ENCODE peak calls at places on chromosomes 6 and 20, in eight cellular contexts. A, C, H, E, G, J, X and Q are unnamed samples.

GRCh38 chr20:34703573-34704176 is 469 bp upstream of the TP53INP2 start:
- DNase-seq in A (no peak), C (no peak), H (no peak), E (peak), G (no peak), J (peak), X (no peak), Q (peak)

GRCh38 chr20:48904566-48905321 is 16.8 kb upstream of the ARFGEF2 start:
- DNase-seq in A (peak), C (no peak), H (peak), E (peak), G (peak), J (peak), X (no peak), Q (peak)

GRCh38 chr6:6193221-6193745 is 127.2 kb downstream of the F13A1 start:
- DNase-seq in A (no peak), C (no peak), H (no peak), E (no peak), G (no peak), J (no peak), X (no peak), Q (no peak)

GRCh38 chr20:2451939-2452732 is 18.5 kb downstream of the SNRPB start:
- DNase-seq in A (peak), C (no peak), H (peak), E (peak), G (peak), J (peak), X (peak), Q (peak)

GRCh38 chr20:1122388-1123315 is 4.2 kb downstream of the PSMF1 start:
- DNase-seq in A (no peak), C (no peak), H (no peak), E (peak), G (peak), J (peak), X (peak), Q (peak)

GRCh38 chr20:48667481-48667880 is 160.3 kb downstream of the PREX1 start:
- DNase-seq in A (no peak), C (no peak), H (no peak), E (no peak), G (no peak), J (no peak), X (no peak), Q (no peak)

GRCh38 chr6:37538107-37538506 is 38.4 kb upstream of the CCDC167 start:
- DNase-seq in A (no peak), C (no peak), H (peak), E (no peak), G (no peak), J (peak), X (no peak), Q (no peak)

GRCh38 chr20:32789896-32790750 is 27.9 kb downstream of the DNMT3B start:
- DNase-seq in A (peak), C (peak), H (no peak), E (peak), G (peak), J (peak), X (peak), Q (peak)

GRCh38 chr20:51083447-51083846 is 60.5 kb upstream of the KCNG1 start:
- DNase-seq in A (no peak), C (no peak), H (no peak), E (no peak), G (no peak), J (no peak), X (no peak), Q (no peak)

GRCh38 chr6:128963561-128963960 is 80.6 kb downstream of the LAMA2 start:
- DNase-seq in A (no peak), C (no peak), H (no peak), E (no peak), G (no peak), J (no peak), X (no peak), Q (no peak)

GRCh38 chr20:20010639-20011500 is 6.3 kb upstream of the NAA20 start:
- DNase-seq in A (no peak), C (no peak), H (no peak), E (no peak), G (no peak), J (no peak), X (no peak), Q (no peak)

GRCh38 chr20:24762371-24762770 is 186.7 kb upstream of the CST7 start:
- DNase-seq in A (no peak), C (no peak), H (no peak), E (no peak), G (no peak), J (no peak), X (no peak), Q (no peak)

GRCh38 chr6:5695260-5696245 is 311.2 kb downstream of the NRN1 start:
- DNase-seq in A (no peak), C (no peak), H (no peak), E (peak), G (no peak), J (no peak), X (no peak), Q (peak)

GRCh38 chr20:62164879-62165761 is 17.7 kb upstream of the MTG2 start:
- DNase-seq in A (no peak), C (no peak), H (no peak), E (no peak), G (no peak), J (no peak), X (no peak), Q (no peak)

GRCh38 chr6:105892577-105893262 is 193.4 kb upstream of the PRDM1 start:
- DNase-seq in A (no peak), C (no peak), H (no peak), E (no peak), G (no peak), J (no peak), X (no peak), Q (no peak)

GRCh38 chr20:58619847-58620431 is 31.1 kb upstream of the STX16 start:
- DNase-seq in A (no peak), C (no peak), H (peak), E (no peak), G (no peak), J (no peak), X (no peak), Q (no peak)

GRCh38 chr6:25144919-25145318 is 134.3 kb upstream of the CARMIL1 start:
- DNase-seq in A (no peak), C (no peak), H (no peak), E (no peak), G (no peak), J (no peak), X (no peak), Q (no peak)

GRCh38 chr20:39395478-39396291 is 433.5 kb downstream of the DHX35 start:
- DNase-seq in A (peak), C (no peak), H (no peak), E (no peak), G (no peak), J (no peak), X (no peak), Q (no peak)

GRCh38 chr6:130032758-130033323 is 14.5 kb downstream of the L3MBTL3 start:
- DNase-seq in A (no peak), C (no peak), H (no peak), E (no peak), G (no peak), J (no peak), X (no peak), Q (no peak)

GRCh38 chr6:65113581-65113980 is 593.4 kb downstream of the EYS start:
- DNase-seq in A (no peak), C (no peak), H (no peak), E (no peak), G (no peak), J (no peak), X (no peak), Q (no peak)

GRCh38 chr20:54680872-54681297 is 205.5 kb downstream of the DOK5 start:
- DNase-seq in A (peak), C (no peak), H (peak), E (peak), G (no peak), J (peak), X (no peak), Q (no peak)

GRCh38 chr6:158418501-158418900 is 106.2 kb downstream of the TULP4 start:
- DNase-seq in A (no peak), C (no peak), H (no peak), E (no peak), G (no peak), J (no peak), X (no peak), Q (no peak)

GRCh38 chr6:14720411-14721102 is 525.3 kb upstream of the JARID2 start:
- DNase-seq in A (no peak), C (no peak), H (no peak), E (no peak), G (no peak), J (peak), X (no peak), Q (no peak)

GRCh38 chr6:11644601-11645000 is 107.1 kb downstream of the TMEM170B start:
- DNase-seq in A (no peak), C (no peak), H (no peak), E (no peak), G (no peak), J (no peak), X (no peak), Q (no peak)

GRCh38 chr6:13709698-13710551 is 1.7 kb downstream of the RANBP9 start:
- DNase-seq in A (no peak), C (no peak), H (no peak), E (peak), G (no peak), J (no peak), X (no peak), Q (peak)

GRCh38 chr6:31948753-31949413 is 3.0 kb downstream of the CFB start:
- DNase-seq in A (no peak), C (no peak), H (no peak), E (peak), G (no peak), J (no peak), X (no peak), Q (no peak)

GRCh38 chr6:78010130-78010529 is 357.3 kb downstream of the MEI4 start:
- DNase-seq in A (no peak), C (no peak), H (no peak), E (no peak), G (no peak), J (no peak), X (no peak), Q (no peak)

GRCh38 chr6:40983752-40984151 is 55.3 kb downstream of the UNC5CL start:
- DNase-seq in A (no peak), C (no peak), H (no peak), E (no peak), G (no peak), J (no peak), X (no peak), Q (no peak)

GRCh38 chr6:157668034-157668401 is 155.0 kb upstream of the SNX9 start:
- DNase-seq in A (no peak), C (no peak), H (no peak), E (no peak), G (no peak), J (no peak), X (no peak), Q (no peak)

GRCh38 chr6:166736606-166737005 is 109.6 kb upstream of the RPS6KA2 start:
- DNase-seq in A (no peak), C (no peak), H (peak), E (peak), G (no peak), J (no peak), X (no peak), Q (no peak)

GRCh38 chr6:106666290-106667021 is 37.1 kb downstream of the QRSL1 start:
- DNase-seq in A (no peak), C (no peak), H (no peak), E (no peak), G (no peak), J (no peak), X (no peak), Q (no peak)

GRCh38 chr20:62370115-62370806 is 3.1 kb upstream of the LAMA5 start:
- DNase-seq in A (no peak), C (no peak), H (no peak), E (no peak), G (no peak), J (no peak), X (peak), Q (no peak)

GRCh38 chr6:100923481-100923880 is 42.4 kb upstream of the ASCC3 start:
- DNase-seq in A (no peak), C (no peak), H (no peak), E (no peak), G (no peak), J (no peak), X (no peak), Q (no peak)

GRCh38 chr20:48193626-48194025 is 408.3 kb upstream of the SULF2 start:
- DNase-seq in A (no peak), C (no peak), H (no peak), E (no peak), G (no peak), J (no peak), X (no peak), Q (no peak)

GRCh38 chr20:46242390-46242789 is 65.9 kb downstream of the CDH22 start:
- DNase-seq in A (no peak), C (no peak), H (no peak), E (no peak), G (no peak), J (no peak), X (no peak), Q (no peak)

GRCh38 chr6:52326540-52327364 is 35.2 kb upstream of the PAQR8 start:
- DNase-seq in A (no peak), C (no peak), H (no peak), E (no peak), G (no peak), J (no peak), X (no peak), Q (no peak)

GRCh38 chr20:63895886-63896135 is 885 bp downstream of the DNAJC5 start:
- DNase-seq in A (no peak), C (no peak), H (no peak), E (no peak), G (no peak), J (no peak), X (no peak), Q (no peak)

GRCh38 chr20:63895202-63895885 is 418 bp downstream of the DNAJC5 start:
- DNase-seq in A (no peak), C (no peak), H (no peak), E (no peak), G (no peak), J (no peak), X (no peak), Q (no peak)

GRCh38 chr20:63892402-63892801 is 2.5 kb upstream of the DNAJC5 start:
- DNase-seq in A (no peak), C (no peak), H (no peak), E (no peak), G (no peak), J (no peak), X (no peak), Q (no peak)

GRCh38 chr20:63894358-63895201 is at the start of gene DNAJC5:
- DNase-seq in A (peak), C (peak), H (peak), E (peak), G (peak), J (peak), X (peak), Q (peak)

DNA sequence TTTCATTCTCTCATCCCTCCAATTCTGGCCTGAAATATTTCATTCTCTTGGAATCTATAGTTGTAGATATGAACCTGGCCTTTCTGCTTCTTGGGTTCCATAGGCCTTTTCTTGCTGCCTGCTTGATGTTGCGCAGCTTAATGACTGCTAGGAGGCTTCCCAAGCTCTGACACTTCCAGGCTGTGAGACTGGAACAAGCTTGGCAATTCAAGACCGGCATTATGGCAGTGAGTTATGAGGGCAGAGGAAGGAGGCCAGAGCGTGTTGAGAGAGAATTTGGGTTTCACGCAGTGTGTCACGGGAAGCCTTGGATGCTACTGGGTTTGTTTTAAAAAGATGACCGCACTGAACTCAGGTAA is 948 bp upstream of the DNAJC5 start:
- DNase-seq in A (no peak), C (no peak), H (no peak), E (no peak), G (no peak), J (no peak), X (no peak), Q (no peak)
- H3K27ac ChIP-seq in A (no peak), C (peak), H (peak), E (no peak), G (peak), J (peak), X (peak), Q (no peak)

GRCh38 chr6:211856-212497 is 80.3 kb upstream of the DUSP22 start:
- DNase-seq in A (no peak), C (no peak), H (no peak), E (no peak), G (no peak), J (no peak), X (no peak), Q (no peak)

GRCh38 chr6:215335-216034 is 76.8 kb upstream of the DUSP22 start:
- DNase-seq in A (no peak), C (no peak), H (no peak), E (no peak), G (no peak), J (no peak), X (no peak), Q (no peak)

GRCh38 chr6:217048-217659 is 75.1 kb upstream of the DUSP22 start:
- DNase-seq in A (no peak), C (no peak), H (peak), E (no peak), G (no peak), J (peak), X (no peak), Q (peak)

GRCh38 chr6:213284-213683 is 79.0 kb upstream of the DUSP22 start:
- DNase-seq in A (no peak), C (no peak), H (no peak), E (no peak), G (no peak), J (no peak), X (no peak), Q (no peak)

GRCh38 chr6:214428-214827 is 77.9 kb upstream of the DUSP22 start:
- DNase-seq in A (no peak), C (no peak), H (no peak), E (no peak), G (no peak), J (no peak), X (no peak), Q (no peak)
- H3K27ac ChIP-seq in A (no peak), C (no peak), H (no peak), E (no peak), G (no peak), J (no peak), X (no peak), Q (no peak)

GRCh38 chr20:5822569-5822968 is 72.4 kb downstream of the SHLD1 start:
- DNase-seq in A (no peak), C (no peak), H (no peak), E (no peak), G (no peak), J (no peak), X (no peak), Q (no peak)
- H3K27ac ChIP-seq in A (no peak), C (no peak), H (no peak), E (no peak), G (no peak), J (no peak), X (no peak), Q (no peak)

GRCh38 chr20:4685923-4686221 is 35.8 kb upstream of the PRND start:
- DNase-seq in A (no peak), C (no peak), H (no peak), E (no peak), G (no peak), J (no peak), X (no peak), Q (no peak)
- H3K27ac ChIP-seq in A (no peak), C (peak), H (peak), E (peak), G (peak), J (no peak), X (peak), Q (peak)

GRCh38 chr6:143803769-143804540 is 39.2 kb upstream of the LTV1 start:
- DNase-seq in A (no peak), C (no peak), H (no peak), E (no peak), G (no peak), J (no peak), X (no peak), Q (no peak)

GRCh38 chr6:143807103-143807425 is 36.1 kb upstream of the LTV1 start:
- DNase-seq in A (no peak), C (no peak), H (no peak), E (no peak), G (no peak), J (no peak), X (no peak), Q (no peak)

GRCh38 chr6:143804835-143805239 is 38.3 kb upstream of the LTV1 start:
- DNase-seq in A (no peak), C (no peak), H (no peak), E (peak), G (no peak), J (no peak), X (no peak), Q (no peak)

GRCh38 chr6:143806282-143807102 is 36.6 kb upstream of the LTV1 start:
- DNase-seq in A (no peak), C (no peak), H (no peak), E (peak), G (no peak), J (no peak), X (no peak), Q (no peak)

GRCh38 chr6:143805832-143806281 is 37.3 kb upstream of the LTV1 start:
- DNase-seq in A (no peak), C (no peak), H (no peak), E (no peak), G (no peak), J (no peak), X (no peak), Q (no peak)
- H3K27ac ChIP-seq in A (no peak), C (no peak), H (no peak), E (peak), G (peak), J (no peak), X (peak), Q (no peak)